ENCODE peak calls at places on chromosomes 3 and 15, in four cellular contexts. G, D, E and A are unnamed samples.

GRCh38 chr3:74287557-74287956 is 326.9 kb downstream of the CNTN3 start:
- DNase-seq in D (no peak), E (no peak), G (peak; percentile 18), A (peak; percentile 67)

GRCh38 chr3:45332493-45332892 is 55.9 kb upstream of the LARS2 start:
- DNase-seq in D (no peak), E (no peak), G (no peak), A (no peak)

GRCh38 chr3:89957461-89957860 is 850.0 kb downstream of the EPHA3 start:
- DNase-seq in G (no peak), D (no peak), E (no peak), A (no peak)

GRCh38 chr3:64943861-64944260 is 256.1 kb upstream of the ADAMTS9 start:
- DNase-seq in E (no peak), G (no peak), D (no peak), A (no peak)

GRCh38 chr3:126954141-126954845 is 28.6 kb upstream of the PLXNA1 start:
- DNase-seq in E (no peak), D (no peak), G (peak; percentile 25), A (no peak)

GRCh38 chr3:78066287-78066686 is 1026.4 kb downstream of the ROBO2 start:
- DNase-seq in G (no peak), D (no peak), E (no peak), A (no peak)

GRCh38 chr3:171315101-171315500 is 145.1 kb downstream of the TNIK start:
- DNase-seq in D (no peak), E (no peak), G (no peak), A (no peak)

GRCh38 chr3:184740509-184741258 is 28.8 kb upstream of the MAGEF1 start:
- DNase-seq in D (no peak), G (peak; percentile 69), E (peak; percentile 24), A (no peak)

GRCh38 chr15:100682468-100682867 is 80.1 kb downstream of the ASB7 start:
- DNase-seq in D (no peak), G (no peak), E (no peak), A (no peak)

GRCh38 chr3:136146981-136147729 is 49.0 kb downstream of the MSL2 start:
- DNase-seq in D (no peak), E (no peak), G (no peak), A (no peak)

GRCh38 chr3:45922950-45923590 is 20.2 kb upstream of the CXCR6 start:
- DNase-seq in G (no peak), D (no peak), E (no peak), A (no peak)

GRCh38 chr3:185402561-185402960 is 39.6 kb downstream of the MAP3K13 start:
- DNase-seq in G (peak; percentile 61), E (no peak), D (no peak), A (no peak)

GRCh38 chr15:55894406-55894965 is 98.9 kb downstream of the NEDD4 start:
- DNase-seq in G (no peak), D (no peak), E (no peak), A (no peak)

GRCh38 chr3:113560845-113561623 is 28.7 kb downstream of the SIDT1 start:
- DNase-seq in E (no peak), D (no peak), G (no peak), A (peak; percentile 54)

GRCh38 chr3:153242900-153243299 is 80.9 kb downstream of the RAP2B start:
- DNase-seq in G (no peak), E (no peak), D (no peak), A (no peak)

GRCh38 chr15:79093352-79093935 is 2.9 kb upstream of the RASGRF1 start:
- DNase-seq in E (peak; percentile 10), D (no peak), G (no peak), A (no peak)

GRCh38 chr3:141255864-141256263 is 24.2 kb downstream of the PXYLP1 start:
- DNase-seq in D (no peak), G (no peak), E (peak; percentile 67), A (peak; percentile 83)

GRCh38 chr15:75721462-75721922 is 8.8 kb upstream of the CSPG4 start:
- DNase-seq in D (no peak), G (no peak), E (no peak), A (no peak)

GRCh38 chr3:115835946-115836345 is 212.6 kb downstream of the GAP43 start:
- DNase-seq in D (no peak), E (no peak), G (peak; percentile 7), A (no peak)

GRCh38 chr3:156175570-156175969 is 55.2 kb downstream of the KCNAB1 start:
- DNase-seq in G (peak; percentile 27), D (no peak), E (no peak), A (no peak)

GRCh38 chr3:171225698-171226097 is 199.2 kb upstream of the SLC2A2 start:
- DNase-seq in G (peak; percentile 5), D (no peak), E (no peak), A (no peak)

GRCh38 chr15:63054985-63055384 is 12.4 kb downstream of the TPM1 start:
- DNase-seq in G (no peak), D (no peak), E (no peak), A (no peak)

GRCh38 chr3:147369671-147370123 is 36.6 kb downstream of the ZIC4 start:
- DNase-seq in G (no peak), D (no peak), E (peak; percentile 58), A (no peak)

GRCh38 chr3:147371771-147372340 is 34.5 kb downstream of the ZIC4 start:
- DNase-seq in E (no peak), G (no peak), D (no peak), A (no peak)

GRCh38 chr3:147369231-147369630 is 37.1 kb downstream of the ZIC4 start:
- DNase-seq in E (no peak), G (no peak), D (no peak), A (no peak)

GRCh38 chr3:147371141-147371540 is 35.2 kb downstream of the ZIC4 start:
- DNase-seq in E (peak; percentile 71), G (no peak), D (no peak), A (no peak)

DNA sequence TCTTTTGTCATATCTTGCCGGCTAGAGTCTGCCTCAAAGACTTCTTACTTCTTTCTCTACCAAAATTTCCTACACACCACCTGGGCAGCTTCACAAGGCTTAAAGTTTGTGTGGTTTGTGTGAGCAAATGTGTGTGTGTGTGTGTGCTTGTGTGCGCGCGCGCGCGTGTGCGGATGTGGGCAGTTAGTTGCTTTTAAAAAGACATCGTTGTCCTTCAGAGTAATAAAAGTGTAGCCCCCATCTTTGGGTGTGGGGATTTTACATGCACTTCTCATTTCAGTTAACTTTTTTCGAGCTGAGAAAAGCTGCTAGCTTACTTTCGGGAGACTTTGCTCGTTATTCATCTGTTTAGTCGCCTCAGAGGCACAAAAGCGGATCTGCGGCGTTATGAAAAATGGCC is 36.0 kb downstream of the ZIC4 start:
- DNase-seq in D (no peak), G (no peak), E (no peak), A (no peak)
- H3K27ac ChIP-seq in D (no peak overlapping the region), G (no peak overlapping the region), E (no peak overlapping the region), A (no peak overlapping the region)

GRCh38 chr3:124601189-124601588 is 129.1 kb upstream of the UMPS start:
- DNase-seq in G (no peak), E (no peak), D (no peak), A (no peak)
- H3K23ac ChIP-seq in G (no peak overlapping the region), E (no peak overlapping the region), D (no peak overlapping the region), A (no peak overlapping the region)

GRCh38 chr3:189701934-189702693 is 70.9 kb downstream of the TP63 start:
- DNase-seq in G (no peak), D (no peak), E (no peak), A (peak; percentile 81)

GRCh38 chr3:189699873-189700272 is 68.7 kb downstream of the TP63 start:
- DNase-seq in G (no peak), D (no peak), E (no peak), A (no peak)

GRCh38 chr3:189708375-189708774 is 77.2 kb downstream of the TP63 start:
- DNase-seq in E (no peak), G (no peak), D (no peak), A (no peak)

DNA sequence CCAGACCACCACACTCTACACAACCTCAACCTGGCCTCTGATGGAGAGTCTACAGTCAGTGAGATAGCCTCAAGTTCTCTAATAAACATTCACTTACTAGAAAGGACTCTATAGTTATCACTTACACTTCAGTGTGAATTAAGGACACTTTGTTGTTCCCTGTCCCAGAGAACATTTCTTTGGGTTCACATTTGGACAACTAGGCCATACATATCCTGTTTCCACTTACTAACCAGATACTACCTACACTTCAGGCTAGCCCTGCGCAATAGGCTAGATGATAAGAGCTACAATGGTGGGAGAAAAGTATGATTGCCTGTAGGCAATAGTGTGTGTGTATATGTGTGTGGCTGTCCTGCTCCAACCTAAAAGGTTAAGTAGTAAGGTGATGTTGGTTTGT is 72.7 kb downstream of the TP63 start:
- DNase-seq in D (no peak), E (no peak), G (no peak), A (no peak)
- H3K27ac ChIP-seq in D (no peak overlapping the region), E (no peak overlapping the region), G (no peak overlapping the region), A (no peak overlapping the region)

GRCh38 chr3:23128655-23129054 is 74.5 kb upstream of the UBE2E2 start:
- DNase-seq in G (no peak), D (no peak), E (no peak), A (no peak)
- H3K23ac ChIP-seq in G (no peak overlapping the region), D (no peak overlapping the region), E (no peak overlapping the region), A (no peak overlapping the region)

DNA sequence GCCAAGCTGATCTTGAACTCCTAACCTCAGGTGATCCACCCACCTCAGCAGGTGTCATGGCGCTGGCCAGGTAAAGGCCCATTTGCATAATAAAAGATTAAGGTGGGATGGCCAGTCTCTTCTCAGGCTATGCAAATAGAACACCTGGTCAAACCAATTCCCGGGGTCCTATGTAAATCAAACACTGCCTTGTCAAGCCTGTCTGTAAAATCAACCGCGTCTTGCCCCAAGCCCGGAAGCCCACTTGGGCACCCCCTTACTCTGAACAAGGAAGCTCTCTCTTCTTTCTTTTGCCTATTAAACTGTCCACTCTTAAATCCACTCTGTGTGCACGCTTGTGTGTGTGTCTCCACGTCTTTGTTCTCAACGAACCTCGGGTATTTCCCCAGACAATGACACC is 13.0 kb upstream of the POC1A start:
- DNase-seq in G (no peak), E (peak; percentile 81), D (no peak), A (no peak)
- H3K27ac ChIP-seq in G (no peak overlapping the region), E (no peak overlapping the region), D (no peak overlapping the region), A (no peak overlapping the region)

GRCh38 chr15:38411902-38412301 is 42.0 kb upstream of the FAM98B start:
- DNase-seq in E (no peak), G (no peak), D (no peak), A (no peak)
- H3K23ac ChIP-seq in E (no peak overlapping the region), G (no peak overlapping the region), D (no peak overlapping the region), A (no peak overlapping the region)

DNA sequence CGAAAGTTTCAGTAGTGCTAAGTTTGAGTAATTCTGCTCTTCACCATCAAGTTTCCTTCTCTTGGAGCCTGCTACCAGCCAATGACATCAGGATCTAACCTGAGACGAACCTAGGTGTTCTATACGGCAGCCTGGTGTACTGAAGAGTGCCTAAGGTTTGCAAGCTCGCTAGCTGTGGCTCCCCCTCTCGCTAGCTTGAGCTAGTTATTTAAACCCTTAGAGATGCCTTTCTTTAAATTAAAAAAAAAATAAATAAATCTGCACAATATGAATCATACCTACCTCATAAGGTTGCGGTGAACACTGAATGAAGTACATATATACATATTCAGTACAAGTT is 1.4 kb upstream of the COL8A1 start:
- DNase-seq in G (no peak), E (no peak), D (no peak), A (peak; percentile 64)
- H3K27ac ChIP-seq in G (peak overlapping the region; percentile 97), E (no peak overlapping the region), D (no peak overlapping the region), A (no peak overlapping the region)

DNA sequence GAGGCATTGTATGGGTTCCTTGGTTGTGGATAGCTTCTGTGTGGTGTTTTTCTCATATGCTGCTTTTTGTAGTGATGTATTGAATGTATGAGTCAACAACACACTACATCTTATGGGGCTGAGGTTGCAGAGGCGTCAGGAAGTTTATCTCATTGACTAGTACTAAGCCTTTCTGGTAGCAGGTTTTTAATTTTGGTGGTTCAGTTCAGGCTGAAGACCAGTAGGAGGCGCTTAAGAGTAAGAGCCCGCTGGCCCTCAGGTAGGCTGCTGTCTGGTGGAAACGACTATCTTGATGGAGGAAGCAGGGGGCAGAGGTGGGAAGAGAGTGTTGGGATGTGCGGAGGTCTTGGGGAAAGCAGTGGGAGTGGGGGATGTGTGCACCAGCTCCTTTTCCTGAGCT is 62.4 kb downstream of the RTP4 start:
- DNase-seq in G (no peak), D (no peak), E (no peak), A (peak; percentile 47)
- H3K23ac ChIP-seq in G (no peak overlapping the region), D (no peak overlapping the region), E (no peak overlapping the region), A (no peak overlapping the region)